ENCODE peak calls at places on chromosomes 3 and 15, in four cellular contexts. J, Q, S and G are unnamed samples.

GRCh38 chr3:195441476-195441970 is 1.3 kb downstream of the ACAP2 start:
- DNase-seq in J (peak), Q (no peak), S (peak), G (peak)

GRCh38 chr15:91055548-91056331 is 33.3 kb upstream of the VPS33B start:
- DNase-seq in J (peak), Q (peak), S (peak), G (peak)

GRCh38 chr15:90358124-90359033 is 6.3 kb downstream of the ZNF774 start:
- DNase-seq in J (peak), Q (no peak), S (no peak), G (no peak)

GRCh38 chr15:94924971-94925593 is 693.7 kb downstream of the MCTP2 start:
- DNase-seq in J (no peak), Q (no peak), S (no peak), G (no peak)

GRCh38 chr3:13710251-13710650 is 161.3 kb downstream of the FBLN2 start:
- DNase-seq in J (no peak), Q (no peak), S (no peak), G (no peak)

GRCh38 chr3:178446054-178446453 is 90.2 kb upstream of the KCNMB2 start:
- DNase-seq in J (no peak), Q (no peak), S (no peak), G (no peak)

GRCh38 chr15:75167588-75168076 is 34.0 kb upstream of the C15orf39 start:
- DNase-seq in J (peak), Q (no peak), S (no peak), G (no peak)

GRCh38 chr3:117238805-117239204 is 529.2 kb downstream of the TUSC7 start:
- DNase-seq in J (no peak), Q (no peak), S (no peak), G (no peak)

GRCh38 chr15:68010366-68010765 is 43.7 kb upstream of the PIAS1 start:
- DNase-seq in J (no peak), Q (no peak), S (no peak), G (no peak)

GRCh38 chr3:23620044-23620443 is 185.7 kb upstream of the UBE2E1 start:
- DNase-seq in J (peak), Q (no peak), S (no peak), G (no peak)

DNA sequence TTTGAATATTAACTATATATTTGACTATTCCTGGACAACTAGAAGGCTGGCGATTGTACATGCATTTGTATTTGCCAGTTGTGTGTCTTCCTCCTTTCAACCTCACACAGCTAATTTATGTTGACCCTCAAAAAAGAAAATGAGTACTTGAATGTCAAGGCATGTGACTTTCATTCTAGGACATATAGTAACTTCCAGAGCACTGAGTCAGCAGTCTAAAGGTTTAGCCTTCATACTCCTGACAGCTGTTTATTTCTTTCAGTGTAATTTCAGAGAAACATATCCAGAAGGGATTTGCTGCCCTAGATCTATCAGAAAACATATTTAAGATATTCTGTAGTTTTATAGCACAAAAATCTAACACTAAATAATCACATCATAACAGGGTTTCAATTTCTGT is 74.6 kb upstream of the GOLGA8J start:
- DNase-seq in J (no peak), Q (no peak), S (no peak), G (no peak)
- TF ChIP-seq NFIC in J (no peak), Q (no peak), S (no peak), G (no peak)

GRCh38 chr3:171679011-171679492 is 131.2 kb downstream of the PLD1 start:
- DNase-seq in J (no peak), Q (no peak), S (peak), G (no peak)
- TF ChIP-seq MXI1 in J (no peak), Q (no peak), S (no peak), G (no peak)

DNA sequence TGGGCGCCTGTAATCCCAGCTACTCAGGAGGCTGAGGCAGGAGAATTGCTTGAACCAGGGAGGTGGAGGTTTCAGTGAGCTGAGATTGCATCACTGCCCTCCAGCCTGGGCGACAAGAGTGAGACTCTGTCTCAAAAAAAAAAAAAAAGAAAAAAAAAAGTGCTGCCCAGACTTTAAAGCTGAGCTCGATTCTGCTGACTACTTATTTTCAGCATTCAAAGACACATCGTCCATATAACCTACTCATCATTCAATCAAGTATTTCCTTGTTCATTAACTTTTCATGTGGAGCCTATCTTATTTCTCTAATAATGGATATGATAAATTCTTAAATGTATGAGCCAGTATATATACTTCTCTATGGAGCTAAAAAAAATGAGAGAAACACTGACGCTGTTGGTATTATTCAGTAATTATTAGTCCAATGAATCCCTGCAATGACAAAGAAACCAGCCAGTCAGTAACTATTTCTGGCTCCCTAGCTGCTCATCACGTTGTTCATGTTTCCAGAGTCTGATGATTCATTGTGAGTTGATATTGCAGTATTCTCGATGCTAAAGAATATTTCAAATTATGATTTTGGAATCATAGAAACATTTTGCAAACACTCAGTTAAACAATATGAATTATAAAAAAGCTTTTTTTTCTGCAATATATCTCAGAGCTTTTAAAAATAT is 111.9 kb downstream of the RAP2B start:
- DNase-seq in J (no peak), Q (no peak), S (no peak), G (no peak)
- TF ChIP-seq RAD21 in J (no peak), Q (no peak), S (no peak), G (no peak)

GRCh38 chr3:157335198-157335597 is 101.5 kb upstream of the PTX3 start:
- DNase-seq in J (no peak), Q (no peak), S (no peak), G (no peak)

GRCh38 chr3:157335677-157336076 is 101.0 kb upstream of the PTX3 start:
- DNase-seq in J (no peak), Q (no peak), S (no peak), G (no peak)

GRCh38 chr3:157330206-157330605 is 106.4 kb upstream of the PTX3 start:
- DNase-seq in J (no peak), Q (no peak), S (no peak), G (no peak)

GRCh38 chr3:157336252-157337009 is 100.2 kb upstream of the PTX3 start:
- DNase-seq in J (no peak), Q (no peak), S (no peak), G (no peak)

DNA sequence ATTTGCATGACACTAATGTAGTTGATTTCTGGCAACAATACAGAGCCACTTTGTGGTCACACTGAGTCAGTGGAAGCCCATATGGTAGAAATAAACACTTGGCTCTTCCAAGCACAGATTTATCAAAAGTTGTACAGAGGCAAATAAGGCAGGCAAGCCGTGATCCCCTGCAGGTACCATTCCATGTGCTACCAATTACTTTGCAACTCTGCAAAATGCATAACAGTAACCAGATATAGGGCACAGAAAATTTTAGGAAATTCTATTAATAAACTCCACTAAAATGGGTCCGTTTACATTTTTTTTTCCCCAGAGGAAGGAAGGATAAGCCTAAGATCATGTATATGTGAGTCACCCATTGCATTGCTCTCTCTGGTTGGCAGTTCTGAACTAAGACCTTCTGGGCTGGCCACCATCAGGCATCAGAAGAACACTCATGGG is 103.1 kb upstream of the PTX3 start:
- DNase-seq in J (no peak), Q (no peak), S (no peak), G (no peak)
- TF ChIP-seq NFIC in J (no peak), Q (no peak), S (no peak), G (peak)